ENCODE peak calls at places on chromosomes 13 and 19, in seven cellular contexts. R is heart left ventricle, E is uterus, M is tibial nerve, K is sigmoid colon, L is A549, B is IMR-90. H is an unnamed sample.

GRCh38 chr19:44879309-44880065 is 11.6 kb upstream of the TOMM40 start:
- DNase-seq in B (no peak), R (no peak), E (no peak), K (no peak), M (no peak), L (no peak), H (no peak)

GRCh38 chr19:8210660-8211101 is 1.5 kb downstream of the CERS4 start:
- DNase-seq in K (no peak), M (no peak), L (no peak), R (no peak), B (no peak), E (no peak), H (no peak)

GRCh38 chr13:25778808-25779207 is 273.0 kb downstream of the SHISA2 start:
- DNase-seq in M (no peak), B (no peak), R (no peak), L (no peak), K (no peak), E (no peak), H (no peak)

GRCh38 chr19:35027851-35028599 is 2.2 kb upstream of the SCN1B start:
- DNase-seq in L (peak), B (peak), K (no peak), M (no peak), R (no peak), E (no peak), H (no peak)

GRCh38 chr13:52845766-52846566 is 2.5 kb downstream of the PCDH8 start:
- DNase-seq in R (no peak), M (no peak), L (no peak), B (no peak), E (no peak), K (no peak), H (no peak)

GRCh38 chr13:100645382-100645781 is 29.2 kb downstream of the TMTC4 start:
- DNase-seq in E (no peak), M (no peak), L (no peak), B (no peak), R (no peak), K (no peak), H (no peak)

GRCh38 chr13:102678339-102679122 is 16.3 kb downstream of the METTL21C start:
- DNase-seq in K (no peak), M (no peak), L (no peak), B (no peak), R (no peak), E (no peak), H (no peak)

GRCh38 chr13:48655291-48655690 is 1.6 kb downstream of the CYSLTR2 start:
- DNase-seq in K (no peak), M (no peak), L (no peak), R (no peak), E (no peak), B (no peak), H (no peak)

GRCh38 chr13:101916108-101916757 is 463.8 kb downstream of the ITGBL1 start:
- DNase-seq in L (peak), K (no peak), M (no peak), B (no peak), R (peak), E (no peak), H (no peak)

GRCh38 chr19:39937094-39937493 is 2.7 kb upstream of the FCGBP start:
- DNase-seq in R (no peak), B (no peak), L (no peak), M (no peak), E (no peak), K (no peak), H (no peak)

GRCh38 chr19:40331052-40331451 is 17.1 kb downstream of the C19orf47 start:
- DNase-seq in R (no peak), L (no peak), K (no peak), M (no peak), E (no peak), B (no peak), H (no peak)

GRCh38 chr19:3433805-3434540 is 46.4 kb downstream of the SMIM24 start:
- DNase-seq in E (no peak), B (no peak), M (no peak), L (no peak), K (no peak), R (no peak), H (no peak)

GRCh38 chr19:2695288-2695866 is 7.1 kb downstream of the GNG7 start:
- DNase-seq in E (no peak), M (no peak), K (no peak), L (no peak), R (peak), B (no peak), H (no peak)

GRCh38 chr19:5897189-5897969 is 6.2 kb downstream of the NDUFA11 start:
- DNase-seq in K (no peak), E (no peak), M (no peak), R (no peak), L (no peak), B (no peak), H (no peak)

GRCh38 chr13:66128692-66129269 is 1101.4 kb downstream of the PCDH9 start:
- DNase-seq in L (no peak), M (no peak), R (no peak), B (no peak), K (no peak), E (no peak), H (no peak)

GRCh38 chr13:109760951-109761350 is 25.4 kb downstream of the IRS2 start:
- DNase-seq in L (no peak), R (no peak), B (no peak), E (no peak), M (no peak), K (no peak), H (no peak)

GRCh38 chr19:49098795-49099194 is 13.5 kb downstream of the SNRNP70 start:
- DNase-seq in E (no peak), L (no peak), R (no peak), M (no peak), B (no peak), K (no peak), H (no peak)

GRCh38 chr13:79171131-79172061 is 234.7 kb downstream of the RBM26 start:
- DNase-seq in E (no peak), L (no peak), B (no peak), K (no peak), M (no peak), R (no peak), H (no peak)

GRCh38 chr13:27289016-27289665 is 18.5 kb downstream of the RASL11A start:
- DNase-seq in M (no peak), B (no peak), L (no peak), E (no peak), R (no peak), K (no peak), H (no peak)

GRCh38 chr19:41638624-41639023 is 11.8 kb upstream of the CEACAM4 start:
- DNase-seq in M (no peak), E (no peak), K (no peak), R (no peak), L (no peak), B (no peak), H (no peak)

GRCh38 chr13:74104661-74105275 is 29.4 kb downstream of the KLF12 start:
- DNase-seq in M (no peak), K (no peak), R (no peak), L (no peak), B (no peak), E (no peak), H (no peak)

GRCh38 chr13:31225998-31226675 is 26.4 kb downstream of the B3GLCT start:
- DNase-seq in B (no peak), L (no peak), M (no peak), R (no peak), E (no peak), K (no peak), H (no peak)

GRCh38 chr13:51364404-51365008 is 25.0 kb downstream of the SERPINE3 start:
- DNase-seq in K (no peak), E (no peak), M (no peak), B (peak), L (no peak), R (no peak), H (no peak)

GRCh38 chr19:7699422-7700127 is 2.4 kb downstream of the FCER2 start:
- DNase-seq in B (no peak), L (no peak), M (no peak), E (no peak), K (no peak), R (no peak), H (no peak)

GRCh38 chr13:82758056-82758455 is 1124.2 kb downstream of the SLITRK1 start:
- DNase-seq in B (peak), M (no peak), L (peak), R (no peak), E (no peak), K (no peak), H (no peak)

GRCh38 chr13:106177146-106177545 is 358.3 kb downstream of the EFNB2 start:
- DNase-seq in M (no peak), E (no peak), K (no peak), R (no peak), L (no peak), B (no peak), H (no peak)

GRCh38 chr13:33542309-33543088 is 256.9 kb upstream of the STARD13 start:
- DNase-seq in K (peak), E (peak), R (peak), M (peak), B (peak), L (peak), H (peak)

GRCh38 chr19:9914315-9915207 is 21.8 kb downstream of the OLFM2 start:
- DNase-seq in M (no peak), R (peak), L (peak), B (peak), E (peak), K (peak), H (peak)

GRCh38 chr19:6092329-6093286 is 17.7 kb downstream of the RFX2 start:
- DNase-seq in B (peak), R (peak), E (peak), M (peak), L (peak), K (peak), H (peak)

GRCh38 chr19:44718441-44719261 is 19.7 kb downstream of the CEACAM16 start:
- DNase-seq in B (peak), M (no peak), K (peak), L (peak), E (peak), R (peak), H (no peak)

GRCh38 chr13:27635256-27635655 is 13.6 kb downstream of the POLR1D start:
- DNase-seq in M (no peak), K (no peak), E (no peak), R (no peak), L (no peak), B (no peak), H (no peak)

GRCh38 chr13:54232700-54233099 is 1204.1 kb downstream of the OLFM4 start:
- DNase-seq in K (no peak), E (no peak), L (no peak), M (no peak), R (no peak), B (no peak), H (no peak)

GRCh38 chr19:3029070-3029923 is at the start of gene TLE2:
- DNase-seq in M (no peak), L (no peak), E (no peak), B (no peak), R (no peak), K (no peak), H (no peak)

GRCh38 chr19:52270266-52270885 is 989 bp downstream of the ZNF766 start:
- DNase-seq in B (peak), R (no peak), L (peak), E (no peak), M (no peak), K (no peak), H (no peak)

GRCh38 chr19:16146112-16146511 is 2.6 kb downstream of the HSH2D start:
- DNase-seq in L (no peak), E (no peak), R (no peak), B (no peak), K (no peak), M (no peak), H (no peak)

GRCh38 chr13:99045396-99045795 is 67.5 kb upstream of the DOCK9 start:
- DNase-seq in R (no peak), K (no peak), M (no peak), L (no peak), B (peak), E (no peak), H (no peak)

GRCh38 chr13:99028890-99029289 is 51.0 kb upstream of the DOCK9 start:
- DNase-seq in B (no peak), M (no peak), R (no peak), L (peak), E (no peak), K (no peak), H (no peak)

GRCh38 chr19:30381366-30381765 is 9.2 kb downstream of the ZNF536 start:
- DNase-seq in K (no peak), M (no peak), E (no peak), R (no peak), B (no peak), L (no peak), H (peak)

GRCh38 chr13:22874839-22875238 is 305.9 kb upstream of the SGCG start:
- DNase-seq in K (no peak), L (no peak), B (no peak), M (no peak), R (no peak), E (no peak), H (no peak)

GRCh38 chr19:55216461-55217198 is 7.3 kb upstream of the PTPRH start:
- DNase-seq in E (peak), L (peak), M (peak), R (peak), B (peak), K (peak), H (peak)
- TF ChIP-seq POLR2A in E (no peak), L (peak), M (no peak), R (no peak), B (peak), K (no peak), H (no peak)

DNA sequence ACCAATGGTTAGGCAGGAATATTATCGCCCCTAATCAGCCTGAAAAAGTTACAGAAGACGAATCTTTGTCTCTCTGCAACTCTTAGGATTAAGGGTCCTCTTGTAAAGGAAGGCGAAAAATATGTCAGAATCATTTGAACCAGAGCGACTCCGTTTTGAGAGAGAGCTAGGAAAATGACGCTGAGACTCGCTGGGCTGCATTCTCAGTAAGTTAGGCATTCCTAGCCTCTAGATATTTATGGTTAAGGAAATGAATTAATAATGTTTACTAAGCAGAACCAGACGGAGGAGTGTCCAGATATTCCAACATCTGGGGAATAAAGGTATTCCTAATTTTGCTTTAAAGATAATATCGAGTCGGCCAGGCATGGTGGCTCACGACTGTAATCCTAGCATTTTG is 755 bp upstream of the ZNF726 start:
- DNase-seq in E (no peak), B (no peak), M (no peak), R (no peak), L (no peak), K (no peak), H (no peak)
- H3K4me3 ChIP-seq in E (no peak), B (no peak), M (peak), R (peak), L (no peak), K (no peak), H (no peak)

GRCh38 chr19:55252760-55253159 is 6.1 kb downstream of the PPP6R1 start:
- DNase-seq in R (no peak), E (no peak), M (no peak), B (no peak), K (no peak), L (no peak), H (no peak)
- TF ChIP-seq POLR2A in R (no peak), E (no peak), M (no peak), B (no peak), K (no peak), L (no peak), H (no peak)

DNA sequence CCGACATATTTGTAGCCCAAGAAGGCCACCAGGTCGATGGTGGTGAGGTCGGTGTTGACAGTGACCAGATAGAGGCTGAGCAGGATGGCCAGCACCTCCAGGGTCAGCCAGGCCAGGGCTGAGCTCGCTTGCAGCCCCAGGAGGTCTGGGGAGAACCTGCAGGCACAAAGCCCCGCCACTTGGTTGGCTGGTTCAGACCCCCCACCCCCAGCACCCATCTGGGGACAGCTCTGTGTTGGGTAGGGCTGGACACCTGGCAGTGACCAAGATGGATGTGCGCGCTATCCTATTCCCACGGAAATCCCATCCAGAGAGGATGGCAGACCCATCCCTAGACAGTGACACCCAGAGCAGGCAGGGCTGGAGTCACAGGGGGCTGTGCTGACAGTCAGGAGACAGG is 3.5 kb downstream of the C19orf33 start:
- DNase-seq in K (no peak), M (no peak), E (no peak), B (no peak), L (no peak), R (no peak), H (no peak)
- H3K4me3 ChIP-seq in K (no peak), M (no peak), E (no peak), B (no peak), L (no peak), R (no peak), H (no peak)

H was measured in lower leg skin.